ENCODE peak calls at places on chromosome 7, in ten cellular contexts. B, W, Z, M, A, Q, K, D, I and C are unnamed samples.

GRCh38 chr7:17434191-17434590 is 135.7 kb downstream of the AHR start:
- DNase-seq in B (no peak), W (no peak), Z (no peak), M (no peak), A (no peak), Q (no peak), K (no peak), D (no peak), I (no peak), C (no peak)

GRCh38 chr7:27921081-27921836 is 181.3 kb downstream of the TAX1BP1 start:
- DNase-seq in B (peak; percentile 20), W (peak; percentile 94), Z (peak; percentile 87), M (no peak), A (no peak), Q (peak; percentile 40), K (no peak), D (peak; percentile 70), I (no peak), C (peak; percentile 81)

GRCh38 chr7:96084880-96085551 is 236.9 kb downstream of the SLC25A13 start:
- DNase-seq in B (no peak), W (peak; percentile 76), Z (peak; percentile 92), M (no peak), A (no peak), Q (no peak), K (no peak), D (no peak), I (no peak), C (peak; percentile 59)

GRCh38 chr7:105399043-105399725 is 10.5 kb upstream of the SRPK2 start:
- DNase-seq in B (no peak), W (peak; percentile 39), Z (no peak), M (no peak), A (no peak), Q (no peak), K (no peak), D (no peak), I (no peak), C (no peak)

GRCh38 chr7:132930881-132931280 is 151.0 kb downstream of the CHCHD3 start:
- DNase-seq in B (no peak), W (peak; percentile 31), Z (no peak), M (no peak), A (no peak), Q (no peak), K (no peak), D (peak; percentile 11), I (no peak), C (no peak)

GRCh38 chr7:102934267-102934666 is 21.5 kb downstream of the LRRC17 start:
- DNase-seq in B (no peak), W (no peak), Z (no peak), M (no peak), A (no peak), Q (no peak), K (no peak), D (no peak), I (no peak), C (no peak)

GRCh38 chr7:4612939-4613841 is 68.9 kb upstream of the FOXK1 start:
- DNase-seq in B (peak; percentile 38), W (no peak), Z (no peak), M (no peak), A (no peak), Q (no peak), K (no peak), D (no peak), I (no peak), C (peak; percentile 11)

GRCh38 chr7:134254311-134254710 is 62.4 kb downstream of the SLC35B4 start:
- DNase-seq in B (no peak), W (peak; percentile 67), Z (no peak), M (no peak), A (no peak), Q (no peak), K (no peak), D (no peak), I (no peak), C (no peak)

GRCh38 chr7:92527300-92528187 is 776 bp downstream of the PEX1 start:
- DNase-seq in B (no peak), W (peak; percentile 87), Z (peak; percentile 56), M (peak; percentile 29), A (no peak), Q (peak; percentile 52), K (no peak), D (peak; percentile 36), I (peak; percentile 8), C (peak; percentile 56)

GRCh38 chr7:106056513-106057203 is 55.5 kb downstream of the SYPL1 start:
- DNase-seq in B (peak; percentile 65), W (peak; percentile 91), Z (peak; percentile 69), M (peak; percentile 49), A (peak; percentile 76), Q (peak; percentile 82), K (peak; percentile 21), D (no peak), I (peak; percentile 58), C (peak; percentile 80)

GRCh38 chr7:121366852-121367431 is 29.2 kb downstream of the FAM3C start:
- DNase-seq in B (no peak), W (peak; percentile 69), Z (peak; percentile 53), M (no peak), A (no peak), Q (peak; percentile 28), K (no peak), D (peak; percentile 6), I (no peak), C (peak; percentile 30)

GRCh38 chr7:103766630-103767029 is 222.8 kb downstream of the RELN start:
- DNase-seq in B (no peak), W (no peak), Z (no peak), M (no peak), A (no peak), Q (no peak), K (no peak), D (no peak), I (no peak), C (peak; percentile 16)

GRCh38 chr7:9937944-9938631 is 1035.6 kb upstream of the PHF14 start:
- DNase-seq in B (no peak), W (peak; percentile 46), Z (peak; percentile 10), M (no peak), A (no peak), Q (no peak), K (no peak), D (no peak), I (no peak), C (no peak)

GRCh38 chr7:99267530-99268360 is 4.9 kb upstream of the MYH16 start:
- DNase-seq in B (no peak), W (peak; percentile 45), Z (no peak), M (no peak), A (no peak), Q (no peak), K (no peak), D (no peak), I (no peak), C (no peak)

GRCh38 chr7:149476791-149477190 is 15.9 kb upstream of the ZNF777 start:
- DNase-seq in B (no peak), W (no peak), Z (no peak), M (no peak), A (no peak), Q (no peak), K (no peak), D (no peak), I (no peak), C (no peak)

GRCh38 chr7:137992042-137992737 is 9.7 kb downstream of the CREB3L2 start:
- DNase-seq in B (peak; percentile 47), W (peak; percentile 58), Z (no peak), M (no peak), A (no peak), Q (no peak), K (no peak), D (no peak), I (no peak), C (no peak)

GRCh38 chr7:3065724-3066143 is 22.1 kb upstream of the CARD11 start:
- DNase-seq in B (no peak), W (peak; percentile 42), Z (no peak), M (peak; percentile 44), A (no peak), Q (peak; percentile 66), K (no peak), D (peak; percentile 20), I (no peak), C (no peak)

GRCh38 chr7:4212376-4212775 is 469.7 kb upstream of the FOXK1 start:
- DNase-seq in B (no peak), W (no peak), Z (no peak), M (no peak), A (no peak), Q (no peak), K (no peak), D (no peak), I (no peak), C (no peak)

GRCh38 chr7:148882668-148883232 is 1.3 kb downstream of the EZH2 start:
- DNase-seq in B (no peak), W (peak; percentile 54), Z (peak; percentile 29), M (no peak), A (no peak), Q (no peak), K (no peak), D (no peak), I (no peak), C (peak; percentile 66)

GRCh38 chr7:156673454-156673853 is 32.9 kb downstream of the RNF32 start:
- DNase-seq in B (no peak), W (no peak), Z (no peak), M (no peak), A (no peak), Q (no peak), K (no peak), D (peak; percentile 35), I (no peak), C (no peak)

GRCh38 chr7:36285276-36285675 is 104.4 kb upstream of the ANLN start:
- DNase-seq in B (no peak), W (no peak), Z (no peak), M (no peak), A (no peak), Q (no peak), K (no peak), D (no peak), I (no peak), C (no peak)

GRCh38 chr7:128264477-128264876 is 23.4 kb downstream of the LEP start:
- DNase-seq in B (no peak), W (no peak), Z (no peak), M (no peak), A (no peak), Q (no peak), K (no peak), D (no peak), I (no peak), C (no peak)

GRCh38 chr7:128853691-128854298 is 8.9 kb upstream of the ATP6V1F start:
- DNase-seq in B (no peak), W (no peak), Z (no peak), M (no peak), A (no peak), Q (no peak), K (no peak), D (no peak), I (no peak), C (no peak)

GRCh38 chr7:7103343-7104313 is 78.7 kb upstream of the C1GALT1 start:
- DNase-seq in B (no peak), W (peak; percentile 85), Z (peak; percentile 59), M (no peak), A (no peak), Q (peak; percentile 64), K (no peak), D (no peak), I (no peak), C (peak; percentile 81)

GRCh38 chr7:21948364-21948763 is 2.7 kb upstream of the CDCA7L start:
- DNase-seq in B (no peak), W (peak; percentile 41), Z (no peak), M (no peak), A (no peak), Q (no peak), K (no peak), D (no peak), I (no peak), C (no peak)

GRCh38 chr7:31373337-31374289 is 33.1 kb upstream of the NEUROD6 start:
- DNase-seq in B (no peak), W (peak; percentile 94), Z (peak; percentile 31), M (no peak), A (no peak), Q (peak; percentile 68), K (no peak), D (peak; percentile 63), I (no peak), C (peak; percentile 41)

GRCh38 chr7:75689246-75690099 is 49.3 kb downstream of the HIP1 start:
- DNase-seq in B (no peak), W (no peak), Z (no peak), M (no peak), A (no peak), Q (no peak), K (no peak), D (no peak), I (no peak), C (no peak)

GRCh38 chr7:48188776-48189520 is 17.7 kb downstream of the ABCA13 start:
- DNase-seq in B (no peak), W (no peak), Z (no peak), M (no peak), A (no peak), Q (no peak), K (no peak), D (no peak), I (no peak), C (no peak)